ENCODE peak calls at places on chromosome 10, in seven cellular contexts. O is germinal center, V is brain microvascular endothelial cell, Y is heart left ventricle, T is T1000, J is ELF-1, L is NCI-H748 treated with DMSO at 0.1 percent for 48 hours. A is an unnamed sample.

GRCh38 chr10:132885451-132886210 is 56.7 kb downstream of the CFAP46 start:
- DNase-seq in O (no peak), V (no peak), Y (no peak), T (no peak), J (no peak), L (no peak), A (no peak)

GRCh38 chr10:127990846-127991542 is 84.1 kb downstream of the PTPRE start:
- DNase-seq in O (no peak), V (peak), Y (no peak), T (no peak), J (no peak), L (no peak), A (peak)

GRCh38 chr10:127262606-127263005 is 66.2 kb upstream of the INSYN2A start:
- DNase-seq in O (no peak), V (no peak), Y (no peak), T (no peak), J (no peak), L (no peak), A (no peak)

GRCh38 chr10:58976254-58976653 is 200.2 kb upstream of the PHYHIPL start:
- DNase-seq in O (no peak), V (no peak), Y (no peak), T (no peak), J (no peak), L (no peak), A (no peak)

GRCh38 chr10:94183666-94184264 is 179.0 kb downstream of the NOC3L start:
- DNase-seq in O (no peak), V (peak), Y (no peak), T (peak), J (no peak), L (no peak), A (peak)

GRCh38 chr10:112006831-112007230 is 176.7 kb downstream of the GPAM start:
- DNase-seq in O (no peak), V (no peak), Y (no peak), T (no peak), J (peak), L (no peak), A (no peak)

GRCh38 chr10:83522881-83523386 is 616.4 kb upstream of the GHITM start:
- DNase-seq in O (no peak), V (peak), Y (peak), T (peak), J (no peak), L (no peak), A (peak)

GRCh38 chr10:69088801-69089501 is 1.0 kb downstream of the SRGN start:
- DNase-seq in O (peak), V (peak), Y (no peak), T (peak), J (no peak), L (no peak), A (no peak)

GRCh38 chr10:1404953-1405260 is 332.4 kb downstream of the ADARB2 start:
- DNase-seq in O (no peak), V (no peak), Y (no peak), T (no peak), J (no peak), L (no peak), A (no peak)

GRCh38 chr10:84654671-84655070 is 326.3 kb downstream of the CCSER2 start:
- DNase-seq in O (peak), V (no peak), Y (no peak), T (no peak), J (no peak), L (no peak), A (no peak)

GRCh38 chr10:82813856-82814255 is 938.9 kb downstream of the NRG3 start:
- DNase-seq in O (no peak), V (no peak), Y (no peak), T (no peak), J (no peak), L (peak), A (peak)

GRCh38 chr10:49143249-49143648 is 9.4 kb upstream of the FAM170B start:
- DNase-seq in O (no peak), V (no peak), Y (no peak), T (no peak), J (peak), L (no peak), A (no peak)

GRCh38 chr10:60312818-60313588 is 76.7 kb downstream of the ANK3 start:
- DNase-seq in O (no peak), V (peak), Y (no peak), T (no peak), J (no peak), L (no peak), A (peak)

GRCh38 chr10:122864901-122865300 is 14.5 kb downstream of the FAM24B start:
- DNase-seq in O (no peak), V (no peak), Y (no peak), T (no peak), J (no peak), L (no peak), A (no peak)

GRCh38 chr10:12156367-12157123 is 27.1 kb downstream of the SEC61A2 start:
- DNase-seq in O (no peak), V (no peak), Y (no peak), T (no peak), J (no peak), L (no peak), A (no peak)

A was measured in astrocyte of the cerebellum.